ENCODE peak calls at places on chromosomes 13 and 19, in seven cellular contexts. J is brain microvascular endothelial cell, R is anterior cingulate cortex, N is HCT116, X is hippocampal formation, O is WTC11, H is NCI-H510A. Y is an unnamed sample.

GRCh38 chr13:101049166-101049850 is 367.0 kb downstream of the NALCN start:
- DNase-seq in H (no peak), J (no peak), X (no peak), R (no peak), N (no peak), O (no peak), Y (no peak)

GRCh38 chr13:32036131-32036695 is 4.6 kb downstream of the FRY start:
- DNase-seq in O (no peak), H (no peak), X (no peak), N (no peak), J (no peak), R (no peak), Y (no peak)

GRCh38 chr13:102405499-102406079 is 3.7 kb upstream of the FGF14 start:
- DNase-seq in J (peak), N (no peak), R (no peak), O (peak), H (no peak), X (no peak), Y (no peak)

GRCh38 chr13:19864018-19864338 is 529 bp upstream of the ZMYM5 start:
- DNase-seq in O (peak), X (no peak), N (no peak), R (peak), J (peak), H (peak), Y (peak)

GRCh38 chr13:113991676-113992179 is 17.9 kb upstream of the C13orf46 start:
- DNase-seq in N (no peak), O (no peak), R (no peak), H (no peak), J (no peak), X (no peak), Y (peak)

GRCh38 chr13:64675256-64675892 is 2554.8 kb downstream of the PCDH9 start:
- DNase-seq in N (no peak), R (no peak), J (peak), H (no peak), O (no peak), X (no peak), Y (no peak)

GRCh38 chr19:12365372-12366162 is at the start of gene ZNF442:
- DNase-seq in O (peak), X (peak), H (peak), R (peak), J (peak), N (no peak), Y (peak)

GRCh38 chr13:75687145-75687763 is 51.1 kb downstream of the LMO7 start:
- DNase-seq in J (peak), X (peak), O (no peak), R (no peak), N (peak), H (no peak), Y (no peak)

GRCh38 chr19:33770107-33770506 is 26.6 kb upstream of the KCTD15 start:
- DNase-seq in O (no peak), N (no peak), J (no peak), H (no peak), R (no peak), X (no peak), Y (no peak)